ENCODE peak calls at places on chromosomes 2 and 18, in nine cellular contexts. One of them, this sample, is unnamed.
A peak's percentile ranks its signal among the peaks of the same experiment; 100 is the strongest.

GRCh38 chr2:19627359-19627758 is 268.9 kb upstream of the OSR1 start:
- DNase-seq in uterus: no peak
- DNase-seq in A549: no peak
- DNase-seq in K562: no peak
- DNase-seq in Peyer's patch: no peak
- DNase-seq in thyroid gland: no peak
- DNase-seq in H9: no peak
- DNase-seq in heart left ventricle: no peak
- DNase-seq in ovary: no peak
- DNase-seq in this sample: no peak

GRCh38 chr2:174903243-174903513 is 102.0 kb downstream of the CHN1 start:
- DNase-seq in A549: no peak
- DNase-seq in ovary: no peak
- DNase-seq in H9: no peak
- DNase-seq in Peyer's patch: no peak
- DNase-seq in uterus: no peak
- DNase-seq in K562: no peak
- DNase-seq in heart left ventricle: no peak
- DNase-seq in thyroid gland: no peak
- DNase-seq in this sample: no peak

GRCh38 chr2:198054299-198054698 is 249.9 kb downstream of the PLCL1 start:
- DNase-seq in uterus: no peak
- DNase-seq in K562: peak; percentile 72
- DNase-seq in heart left ventricle: peak; percentile 34
- DNase-seq in H9: peak; percentile 51
- DNase-seq in ovary: no peak
- DNase-seq in A549: peak; percentile 4
- DNase-seq in thyroid gland: peak; percentile 25
- DNase-seq in Peyer's patch: no peak
- DNase-seq in this sample: no peak

GRCh38 chr18:32812342-32812741 is 39.5 kb upstream of the KLHL14 start:
- DNase-seq in H9: no peak
- DNase-seq in thyroid gland: no peak
- DNase-seq in heart left ventricle: no peak
- DNase-seq in A549: no peak
- DNase-seq in uterus: no peak
- DNase-seq in ovary: no peak
- DNase-seq in Peyer's patch: no peak
- DNase-seq in K562: no peak
- DNase-seq in this sample: no peak

GRCh38 chr2:12251121-12251520 is 465.6 kb upstream of the TRIB2 start:
- DNase-seq in K562: no peak
- DNase-seq in A549: no peak
- DNase-seq in thyroid gland: no peak
- DNase-seq in Peyer's patch: no peak
- DNase-seq in H9: no peak
- DNase-seq in ovary: no peak
- DNase-seq in uterus: no peak
- DNase-seq in heart left ventricle: no peak
- DNase-seq in this sample: no peak

GRCh38 chr18:48752928-48753327 is 197.8 kb downstream of the SMAD7 start:
- DNase-seq in uterus: no peak
- DNase-seq in thyroid gland: no peak
- DNase-seq in A549: no peak
- DNase-seq in ovary: no peak
- DNase-seq in heart left ventricle: no peak
- DNase-seq in K562: no peak
- DNase-seq in Peyer's patch: no peak
- DNase-seq in H9: no peak
- DNase-seq in this sample: no peak

GRCh38 chr2:1136071-1136470 is 185.4 kb downstream of the SNTG2 start:
- DNase-seq in ovary: no peak
- DNase-seq in A549: no peak
- DNase-seq in K562: peak; percentile 4
- DNase-seq in uterus: no peak
- DNase-seq in H9: no peak
- DNase-seq in thyroid gland: no peak
- DNase-seq in Peyer's patch: no peak
- DNase-seq in heart left ventricle: no peak
- DNase-seq in this sample: no peak

GRCh38 chr2:54683596-54683995 is 39.9 kb upstream of the EML6 start:
- DNase-seq in K562: no peak
- DNase-seq in uterus: no peak
- DNase-seq in Peyer's patch: no peak
- DNase-seq in H9: no peak
- DNase-seq in A549: no peak
- DNase-seq in thyroid gland: no peak
- DNase-seq in heart left ventricle: no peak
- DNase-seq in ovary: no peak
- DNase-seq in this sample: no peak

GRCh38 chr18:48702346-48703032 is 163.7 kb downstream of the CTIF start:
- DNase-seq in thyroid gland: no peak
- DNase-seq in H9: no peak
- DNase-seq in Peyer's patch: no peak
- DNase-seq in K562: no peak
- DNase-seq in A549: no peak
- DNase-seq in ovary: no peak
- DNase-seq in uterus: no peak
- DNase-seq in heart left ventricle: no peak
- DNase-seq in this sample: no peak

GRCh38 chr2:232955856-232956255 is 57.2 kb downstream of the NGEF start:
- DNase-seq in uterus: no peak
- DNase-seq in ovary: no peak
- DNase-seq in Peyer's patch: no peak
- DNase-seq in A549: no peak
- DNase-seq in heart left ventricle: no peak
- DNase-seq in thyroid gland: no peak
- DNase-seq in H9: no peak
- DNase-seq in K562: no peak
- DNase-seq in this sample: no peak

GRCh38 chr18:47978603-47979002 is 48.1 kb upstream of the SMAD2 start:
- DNase-seq in K562: no peak
- DNase-seq in H9: no peak
- DNase-seq in Peyer's patch: no peak
- DNase-seq in heart left ventricle: no peak
- DNase-seq in A549: no peak
- DNase-seq in thyroid gland: no peak
- DNase-seq in ovary: no peak
- DNase-seq in uterus: no peak
- DNase-seq in this sample: no peak

GRCh38 chr2:209662091-209662490 is 109.5 kb upstream of the UNC80 start:
- DNase-seq in uterus: no peak
- DNase-seq in ovary: no peak
- DNase-seq in Peyer's patch: no peak
- DNase-seq in K562: no peak
- DNase-seq in heart left ventricle: no peak
- DNase-seq in A549: no peak
- DNase-seq in thyroid gland: no peak
- DNase-seq in H9: no peak
- DNase-seq in this sample: no peak

GRCh38 chr18:46042571-46043123 is 29.4 kb downstream of the PSTPIP2 start:
- DNase-seq in H9: no peak
- DNase-seq in heart left ventricle: no peak
- DNase-seq in thyroid gland: no peak
- DNase-seq in ovary: no peak
- DNase-seq in uterus: no peak
- DNase-seq in A549: no peak
- DNase-seq in K562: no peak
- DNase-seq in Peyer's patch: no peak
- DNase-seq in this sample: no peak

DNA sequence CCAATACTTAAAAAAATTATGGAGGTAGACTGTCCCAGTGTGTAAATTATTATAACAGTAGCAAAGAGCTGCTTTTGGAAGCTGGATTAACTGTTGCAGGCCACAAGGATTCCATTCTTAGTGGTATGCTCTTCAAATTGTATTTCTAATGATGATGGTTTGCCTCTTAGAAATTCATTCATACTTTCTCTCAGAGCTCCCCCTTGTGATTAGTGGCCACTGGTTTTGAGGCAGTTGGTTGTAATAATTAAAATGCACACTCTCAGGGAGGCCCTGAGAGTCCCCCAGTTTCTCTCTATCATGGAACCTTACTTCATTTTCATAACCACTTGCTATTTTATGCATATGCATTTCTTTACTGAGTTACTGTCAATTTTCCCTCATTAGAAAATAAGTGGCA is 122.5 kb downstream of the PLA2R1 start:
- DNase-seq in Peyer's patch: no peak
- DNase-seq in uterus: no peak
- DNase-seq in ovary: no peak
- DNase-seq in K562: peak; percentile 8
- DNase-seq in A549: peak; percentile 7
- DNase-seq in thyroid gland: no peak
- DNase-seq in heart left ventricle: no peak
- DNase-seq in H9: no peak
- DNase-seq in this sample: no peak
- TF ChIP-seq CTCF in Peyer's patch: no peak
- TF ChIP-seq CTCF in uterus: no peak
- TF ChIP-seq CTCF in ovary: no peak
- TF ChIP-seq CTCF in K562: no peak
- TF ChIP-seq CTCF in A549: peak; percentile 55
- TF ChIP-seq CTCF in thyroid gland: no peak
- TF ChIP-seq CTCF in heart left ventricle: peak; percentile 21
- TF ChIP-seq CTCF in H9: peak; percentile 42
- TF ChIP-seq CTCF in this sample: no peak

GRCh38 chr2:21070322-21071257 is 26.7 kb upstream of the APOB start:
- DNase-seq in H9: no peak
- DNase-seq in uterus: no peak
- DNase-seq in Peyer's patch: no peak
- DNase-seq in A549: no peak
- DNase-seq in ovary: no peak
- DNase-seq in K562: no peak
- DNase-seq in thyroid gland: no peak
- DNase-seq in heart left ventricle: no peak
- DNase-seq in this sample: no peak
- H3K4me1 ChIP-seq in H9: peaks cover 8% of the 10 kb centered on the region
- H3K4me1 ChIP-seq in uterus: no peaks in the 10 kb centered on the region
- H3K4me1 ChIP-seq in Peyer's patch: no peaks in the 10 kb centered on the region
- H3K4me1 ChIP-seq in A549: no peaks in the 10 kb centered on the region
- H3K4me1 ChIP-seq in ovary: no peaks in the 10 kb centered on the region
- H3K4me1 ChIP-seq in K562: no peaks in the 10 kb centered on the region
- H3K4me1 ChIP-seq in thyroid gland: no peaks in the 10 kb centered on the region
- H3K4me1 ChIP-seq in heart left ventricle: no peaks in the 10 kb centered on the region
- H3K4me1 ChIP-seq in this sample: no peaks in the 10 kb centered on the region

GRCh38 chr2:241482126-241482525 is 26.3 kb downstream of the STK25 start:
- DNase-seq in K562: no peak
- DNase-seq in ovary: no peak
- DNase-seq in Peyer's patch: no peak
- DNase-seq in uterus: no peak
- DNase-seq in A549: no peak
- DNase-seq in heart left ventricle: no peak
- DNase-seq in H9: no peak
- DNase-seq in thyroid gland: no peak
- DNase-seq in this sample: no peak

GRCh38 chr2:241479026-241479898 is 29.1 kb downstream of the STK25 start:
- DNase-seq in ovary: no peak
- DNase-seq in H9: no peak
- DNase-seq in heart left ventricle: no peak
- DNase-seq in thyroid gland: no peak
- DNase-seq in uterus: no peak
- DNase-seq in Peyer's patch: no peak
- DNase-seq in K562: no peak
- DNase-seq in A549: no peak
- DNase-seq in this sample: no peak

GRCh38 chr2:241482556-241482955 is 25.8 kb downstream of the STK25 start:
- DNase-seq in uterus: no peak
- DNase-seq in Peyer's patch: no peak
- DNase-seq in ovary: no peak
- DNase-seq in A549: no peak
- DNase-seq in heart left ventricle: no peak
- DNase-seq in H9: no peak
- DNase-seq in K562: no peak
- DNase-seq in thyroid gland: no peak
- DNase-seq in this sample: no peak

GRCh38 chr2:241483305-241483704 is 25.1 kb downstream of the STK25 start:
- DNase-seq in A549: no peak
- DNase-seq in K562: no peak
- DNase-seq in thyroid gland: no peak
- DNase-seq in uterus: no peak
- DNase-seq in H9: no peak
- DNase-seq in Peyer's patch: no peak
- DNase-seq in ovary: no peak
- DNase-seq in heart left ventricle: no peak
- DNase-seq in this sample: no peak

DNA sequence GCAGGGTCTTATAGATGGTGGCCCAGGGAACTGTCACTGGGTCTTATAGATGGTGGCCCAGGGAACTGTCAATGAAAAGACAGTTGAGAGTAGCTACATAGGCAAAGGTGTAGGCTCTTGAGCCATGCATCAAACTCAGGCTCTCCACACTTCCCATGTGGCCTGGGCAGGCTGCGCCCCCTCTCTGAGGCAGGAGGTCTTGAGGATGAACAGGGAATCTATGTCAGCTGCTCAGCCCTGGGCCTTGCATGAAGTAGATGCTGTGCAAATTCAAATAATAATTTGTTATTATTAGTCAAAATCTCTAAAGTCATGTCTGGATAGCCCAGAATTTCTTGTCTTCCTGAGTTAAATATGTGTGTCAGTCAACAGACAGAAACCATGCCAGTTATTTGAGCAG is 26.7 kb downstream of the STK25 start:
- DNase-seq in uterus: no peak
- DNase-seq in thyroid gland: no peak
- DNase-seq in A549: no peak
- DNase-seq in ovary: no peak
- DNase-seq in Peyer's patch: no peak
- DNase-seq in H9: no peak
- DNase-seq in heart left ventricle: no peak
- DNase-seq in K562: no peak
- DNase-seq in this sample: no peak
- H3K27ac ChIP-seq in uterus: no peak overlapping the region
- H3K27ac ChIP-seq in thyroid gland: no peak overlapping the region
- H3K27ac ChIP-seq in A549: no peak overlapping the region
- H3K27ac ChIP-seq in ovary: no peak overlapping the region
- H3K27ac ChIP-seq in Peyer's patch: no peak overlapping the region
- H3K27ac ChIP-seq in H9: no peak overlapping the region
- H3K27ac ChIP-seq in heart left ventricle: no peak overlapping the region
- H3K27ac ChIP-seq in K562: no peak overlapping the region
- H3K27ac ChIP-seq in this sample: no peak overlapping the region

DNA sequence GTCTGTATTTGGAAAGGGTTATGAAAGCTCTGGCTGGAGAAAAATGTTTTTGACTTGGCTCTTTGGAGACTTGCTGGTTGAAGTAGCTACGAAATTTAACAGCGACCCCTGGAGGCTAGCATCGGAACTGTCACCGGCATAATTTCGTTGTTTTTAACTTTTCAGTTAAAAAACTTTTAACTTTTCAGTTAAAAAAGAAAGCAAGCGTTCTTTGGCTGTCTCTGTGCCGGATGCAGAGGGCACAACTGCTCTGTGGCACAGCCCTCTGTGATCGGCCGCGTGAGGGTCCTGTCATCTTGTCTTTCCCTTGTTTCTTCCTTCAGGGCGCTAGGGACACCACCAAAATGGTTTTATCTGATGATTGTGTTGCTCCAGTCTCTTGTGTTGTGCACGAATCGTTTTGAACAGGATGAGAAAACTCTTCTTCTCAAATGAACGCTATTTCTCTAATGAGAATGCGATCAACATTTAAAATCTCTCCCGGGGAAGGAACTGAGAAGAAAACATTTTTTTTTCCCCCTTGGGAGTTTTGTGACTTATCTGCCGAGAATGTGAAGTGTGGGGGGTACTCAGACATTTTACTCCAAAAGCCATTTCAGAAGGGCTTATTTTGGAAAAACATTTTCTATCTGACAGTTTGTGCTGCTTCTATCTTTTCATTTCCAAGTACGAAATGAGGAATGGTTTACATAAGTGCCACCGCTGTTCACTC is 57.1 kb downstream of the ADCYAP1 start:
- DNase-seq in Peyer's patch: no peak
- DNase-seq in A549: no peak
- DNase-seq in heart left ventricle: no peak
- DNase-seq in H9: peak; percentile 50
- DNase-seq in K562: peak; percentile 64
- DNase-seq in ovary: peak; percentile 14
- DNase-seq in uterus: peak; percentile 40
- DNase-seq in thyroid gland: peak; percentile 48
- DNase-seq in this sample: no peak
- TF ChIP-seq CTCF in Peyer's patch: peak; percentile 68
- TF ChIP-seq CTCF in A549: peak; percentile 64
- TF ChIP-seq CTCF in heart left ventricle: peak; percentile 94
- TF ChIP-seq CTCF in H9: peak; percentile 97
- TF ChIP-seq CTCF in K562: peak; percentile 74
- TF ChIP-seq CTCF in ovary: peak; percentile 78
- TF ChIP-seq CTCF in uterus: peak; percentile 59
- TF ChIP-seq CTCF in thyroid gland: peak; percentile 99
- TF ChIP-seq CTCF in this sample: peak; percentile 54